ENCODE peak calls at places on chromosomes 6 and 20, in ten cellular contexts. Y is heart left ventricle; H is dorsolateral prefrontal cortex; E is RWPE1; S is smooth muscle cell of the brain vasculature; T is activated CD4-positive, alpha-beta T cell treated with anti-CD3 and anti-CD28 coated beads, Interleukin-2, amount 10 ng/mL, durations not matched to agents 7 days and 5 days; W is NAMALWA; J is T follicular helper cell; M is spleen; B is H7. F is an unnamed sample.
A peak's percentile ranks its signal among the peaks of the same experiment; 100 is the strongest.

GRCh38 chr6:14406616-14407343 is 289.2 kb downstream of the CD83 start:
- DNase-seq in Y (no peak), H (no peak), E (no peak), S (no peak), T (no peak), W (no peak), J (no peak), M (no peak), B (no peak), F (no peak)

GRCh38 chr20:64139200-64140081 is 24.8 kb upstream of the MYT1 start:
- DNase-seq in Y (peak; percentile 35), H (no peak), E (no peak), S (no peak), T (no peak), W (no peak), J (no peak), M (peak; percentile 59), B (peak; percentile 64), F (no peak)

GRCh38 chr6:1325471-1326309 is 13.8 kb downstream of the FOXQ1 start:
- DNase-seq in Y (no peak), H (no peak), E (peak; percentile 91), S (no peak), T (no peak), W (no peak), J (no peak), M (no peak), B (no peak), F (no peak)

GRCh38 chr6:9502991-9503761 is 911.7 kb downstream of the TFAP2A start:
- DNase-seq in Y (no peak), H (no peak), E (peak; percentile 81), S (no peak), T (no peak), W (no peak), J (no peak), M (no peak), B (peak; percentile 29), F (no peak)

GRCh38 chr20:2800590-2801458 is at the start of gene CPXM1:
- DNase-seq in Y (no peak), H (no peak), E (no peak), S (no peak), T (no peak), W (peak; percentile 74), J (no peak), M (no peak), B (peak; percentile 97), F (no peak)

GRCh38 chr6:32825966-32826365 is 9.2 kb upstream of the HLA-DOB start:
- DNase-seq in Y (no peak), H (no peak), E (no peak), S (no peak), T (no peak), W (no peak), J (no peak), M (no peak), B (peak; percentile 62), F (no peak)

GRCh38 chr6:138402833-138403187 is 1.2 kb upstream of the HEBP2 start:
- DNase-seq in Y (no peak), H (no peak), E (no peak), S (no peak), T (no peak), W (no peak), J (no peak), M (no peak), B (no peak), F (no peak)

GRCh38 chr20:432208-432607 is 24.1 kb downstream of the RBCK1 start:
- DNase-seq in Y (no peak), H (no peak), E (no peak), S (no peak), T (no peak), W (no peak), J (no peak), M (no peak), B (peak; percentile 36), F (no peak)

GRCh38 chr6:30748301-30748769 is 4.0 kb upstream of the IER3 start:
- DNase-seq in Y (no peak), H (no peak), E (no peak), S (no peak), T (no peak), W (no peak), J (no peak), M (no peak), B (no peak), F (no peak)

GRCh38 chr6:101195581-101195980 is 197.9 kb upstream of the GRIK2 start:
- DNase-seq in Y (no peak), H (no peak), E (no peak), S (no peak), T (no peak), W (no peak), J (no peak), M (no peak), B (no peak), F (no peak)

GRCh38 chr6:167559675-167560479 is 235.0 kb downstream of the TTLL2 start:
- DNase-seq in Y (no peak), H (no peak), E (no peak), S (no peak), T (no peak), W (no peak), J (no peak), M (no peak), B (peak; percentile 21), F (no peak)

GRCh38 chr6:137853569-137854213 is 13.4 kb upstream of the TNFAIP3 start:
- DNase-seq in Y (no peak), H (no peak), E (peak; percentile 48), S (no peak), T (no peak), W (no peak), J (no peak), M (no peak), B (no peak), F (no peak)

GRCh38 chr6:31940256-31940664 is 5.6 kb upstream of the CFB start:
- DNase-seq in Y (no peak), H (no peak), E (no peak), S (no peak), T (no peak), W (no peak), J (no peak), M (peak; percentile 9), B (no peak), F (no peak)

GRCh38 chr6:166619912-166620311 is 7.1 kb downstream of the RPS6KA2 start:
- DNase-seq in Y (no peak), H (no peak), E (peak; percentile 75), S (peak; percentile 70), T (no peak), W (no peak), J (no peak), M (no peak), B (no peak), F (peak; percentile 71)

F was measured in brain pericyte.